ENCODE peak calls at places on chromosomes 2 and 18, in seven cellular contexts. Q is spleen, I is cardiac fibroblast, M is astrocyte of the cerebellum, E is retinal pigment epithelial cell, F is HCT116, W is uterus. V is an unnamed sample.

GRCh38 chr18:48767090-48767670 is 183.6 kb downstream of the SMAD7 start:
- DNase-seq in M (no peak), F (no peak), Q (peak; percentile 23), I (peak; percentile 49), E (peak; percentile 76), W (no peak), V (no peak)

GRCh38 chr2:172507199-172507598 is 48.7 kb upstream of the PDK1 start:
- DNase-seq in F (no peak), W (no peak), Q (no peak), E (no peak), M (no peak), I (no peak), V (no peak)

GRCh38 chr18:12014091-12014490 is 32.8 kb downstream of the IMPA2 start:
- DNase-seq in M (no peak), Q (peak; percentile 47), F (no peak), I (no peak), W (no peak), E (no peak), V (no peak)

GRCh38 chr2:172234716-172235661 is 132.3 kb upstream of the DLX2 start:
- DNase-seq in M (no peak), Q (no peak), W (no peak), F (no peak), E (no peak), I (no peak), V (peak; percentile 46)

GRCh38 chr2:88564402-88564801 is 62.9 kb downstream of the EIF2AK3 start:
- DNase-seq in F (no peak), E (no peak), Q (no peak), W (no peak), I (no peak), M (no peak), V (no peak)

GRCh38 chr2:226673314-226673723 is 126.3 kb downstream of the IRS1 start:
- DNase-seq in E (peak; percentile 92), F (peak; percentile 98), Q (no peak), M (peak; percentile 79), I (peak; percentile 92), W (peak; percentile 31), V (no peak)

GRCh38 chr18:26549103-26549485 is 741 bp upstream of the KCTD1 start:
- DNase-seq in I (peak; percentile 49), E (no peak), M (no peak), Q (peak; percentile 80), W (no peak), F (no peak), V (peak; percentile 28)

GRCh38 chr2:148552675-148553331 is 91.7 kb upstream of the EPC2 start:
- DNase-seq in Q (no peak), F (no peak), E (no peak), I (no peak), M (no peak), W (no peak), V (peak; percentile 51)

GRCh38 chr2:209933499-209934458 is 68.7 kb upstream of the RPE start:
- DNase-seq in E (peak; percentile 94), I (peak; percentile 87), M (peak; percentile 96), Q (no peak), W (no peak), F (no peak), V (no peak)

GRCh38 chr2:221153226-221153625 is 418.9 kb downstream of the EPHA4 start:
- DNase-seq in Q (no peak), F (no peak), I (no peak), M (no peak), W (no peak), E (no peak), V (no peak)

GRCh38 chr2:189096769-189097447 is 82.7 kb downstream of the COL5A2 start:
- DNase-seq in Q (no peak), E (peak; percentile 72), W (no peak), M (peak; percentile 81), F (peak; percentile 21), I (peak; percentile 90), V (no peak)

GRCh38 chr2:36663851-36664715 is 32.4 kb upstream of the VIT start:
- DNase-seq in I (peak; percentile 92), M (peak; percentile 62), E (peak; percentile 57), F (peak; percentile 64), Q (no peak), W (peak; percentile 27), V (peak; percentile 19)

GRCh38 chr2:65309699-65310098 is 82.1 kb downstream of the ACTR2 start:
- DNase-seq in E (no peak), I (no peak), F (no peak), Q (no peak), W (no peak), M (no peak), V (no peak)
- TF ChIP-seq CTCF in E (no peak), I (no peak), F (no peak), Q (no peak), W (no peak), M (no peak), V (no peak)

GRCh38 chr18:22559414-22560282 is 141.9 kb upstream of the CTAGE1 start:
- DNase-seq in I (peak; percentile 79), W (peak; percentile 78), F (no peak), E (no peak), M (no peak), Q (peak; percentile 81), V (peak; percentile 36)
- TF ChIP-seq CTCF in I (peak; percentile 51), W (no peak), F (no peak), E (peak; percentile 31), M (peak; percentile 41), Q (no peak), V (no peak)

DNA sequence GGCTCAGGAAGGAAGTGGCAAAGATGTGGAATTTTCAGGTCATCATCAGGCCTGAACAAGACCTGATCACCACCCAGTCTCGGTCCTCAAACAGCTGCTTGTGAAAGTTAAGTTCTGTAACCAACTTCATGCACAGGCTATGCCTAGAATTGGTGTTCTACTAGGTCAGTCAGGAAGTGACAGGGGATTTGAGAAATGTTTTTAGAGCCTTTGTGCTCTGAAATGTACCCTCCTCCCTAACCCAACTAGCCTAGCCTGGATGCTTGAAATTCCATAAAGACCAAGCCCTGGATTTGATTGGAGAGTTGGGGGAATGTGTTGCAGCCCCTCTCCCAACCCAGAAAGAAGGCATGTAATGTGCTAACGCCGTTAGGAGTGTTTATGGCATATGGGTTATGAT is 63.3 kb downstream of the TGOLN2 start:
- DNase-seq in M (no peak), E (peak; percentile 64), W (no peak), F (no peak), Q (no peak), I (peak; percentile 47), V (no peak)
- TF ChIP-seq CTCF in M (no peak), E (no peak), W (no peak), F (no peak), Q (no peak), I (no peak), V (no peak)

GRCh38 chr2:239690651-239691631 is 290.1 kb upstream of the HDAC4 start:
- DNase-seq in Q (no peak), E (no peak), M (no peak), I (no peak), F (no peak), W (no peak), V (no peak)
- TF ChIP-seq CTCF in Q (no peak), E (no peak), M (no peak), I (no peak), F (no peak), W (no peak), V (no peak)

GRCh38 chr18:50055474-50055873 is 139.5 kb downstream of the MYO5B start:
- DNase-seq in M (no peak), I (no peak), F (no peak), E (no peak), Q (no peak), W (no peak), V (no peak)

GRCh38 chr18:50053142-50053541 is 141.8 kb downstream of the MYO5B start:
- DNase-seq in I (no peak), W (no peak), Q (no peak), F (no peak), E (no peak), M (no peak), V (no peak)

GRCh38 chr18:50057009-50057408 is 137.9 kb downstream of the MYO5B start:
- DNase-seq in W (no peak), M (no peak), Q (no peak), F (no peak), I (no peak), E (no peak), V (no peak)

GRCh38 chr18:50056185-50056584 is 138.8 kb downstream of the MYO5B start:
- DNase-seq in M (no peak), E (no peak), W (no peak), Q (no peak), F (no peak), I (no peak), V (no peak)

GRCh38 chr18:50051288-50051687 is 143.7 kb downstream of the MYO5B start:
- DNase-seq in M (no peak), W (no peak), E (no peak), I (peak; percentile 1), Q (no peak), F (no peak), V (no peak)
- TF ChIP-seq CTCF in M (peak; percentile 5), W (no peak), E (peak; percentile 38), I (no peak), Q (no peak), F (peak; percentile 58), V (no peak)

GRCh38 chr18:63514326-63514725 is 27.8 kb upstream of the SERPINB12 start:
- DNase-seq in W (no peak), Q (no peak), M (no peak), F (no peak), E (no peak), I (no peak), V (no peak)

GRCh38 chr18:63511285-63511684 is 30.9 kb upstream of the SERPINB12 start:
- DNase-seq in E (no peak), F (peak; percentile 82), I (peak; percentile 63), W (no peak), M (peak; percentile 13), Q (no peak), V (peak; percentile 13)

GRCh38 chr18:63515799-63516198 is 26.4 kb upstream of the SERPINB12 start:
- DNase-seq in I (no peak), Q (no peak), M (no peak), W (no peak), F (no peak), E (no peak), V (no peak)

GRCh38 chr18:63518178-63519012 is 23.8 kb upstream of the SERPINB12 start:
- DNase-seq in W (peak; percentile 69), E (peak; percentile 28), Q (no peak), M (peak; percentile 71), I (peak; percentile 81), F (peak; percentile 78), V (peak; percentile 72)

GRCh38 chr18:63515279-63515678 is 26.9 kb upstream of the SERPINB12 start:
- DNase-seq in M (no peak), F (no peak), E (no peak), I (no peak), Q (no peak), W (no peak), V (no peak)
- TF ChIP-seq CTCF in M (no peak), F (no peak), E (no peak), I (peak; percentile 23), Q (no peak), W (no peak), V (no peak)

DNA sequence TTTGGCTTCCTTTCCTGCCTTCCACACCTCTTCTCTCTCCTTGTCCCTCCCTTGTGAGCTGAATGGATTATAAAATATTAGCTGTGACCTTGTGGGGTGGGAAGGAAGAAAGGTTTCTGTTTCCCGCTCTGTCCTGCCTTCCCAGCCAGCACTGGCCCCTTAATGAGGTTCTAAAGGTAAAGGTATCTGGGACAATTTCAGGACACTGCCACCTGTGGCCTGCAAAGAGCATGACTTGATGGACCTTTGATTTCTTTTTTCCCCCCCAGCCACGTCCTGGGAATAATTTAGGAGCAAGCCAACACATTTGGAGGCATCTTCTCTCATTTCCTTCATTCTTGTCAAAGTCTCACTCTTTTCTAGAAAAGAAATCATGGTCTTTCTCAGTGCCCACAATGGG is 246.7 kb upstream of the EPAS1 start:
- DNase-seq in W (no peak), E (no peak), M (no peak), Q (no peak), I (no peak), F (no peak), V (no peak)
- TF ChIP-seq CTCF in W (no peak), E (peak; percentile 32), M (no peak), Q (no peak), I (peak; percentile 12), F (no peak), V (peak; percentile 13)

V was measured in activated CD8-positive, alpha-beta T cell treated with anti-CD3 and anti-CD28 coated beads for 36 hours.